ENCODE peak calls at places on chromosomes 5 and 9, in eight cellular contexts. P is IMR-90, X is adrenal gland, C is heart right ventricle, N is AG04450, Q is tibial artery, R is ovary, S is psoas muscle. V is an unnamed sample.

GRCh38 chr9:100058699-100059579 is 39.9 kb downstream of the ERP44 start:
- DNase-seq in P (no peak), X (no peak), C (no peak), N (no peak), Q (no peak), R (no peak), S (no peak), V (no peak)

GRCh38 chr5:176716320-176716719 is 69.0 kb downstream of the TSPAN17 start:
- DNase-seq in P (peak), X (peak), C (no peak), N (peak), Q (no peak), R (no peak), S (no peak), V (no peak)

GRCh38 chr9:96782241-96782640 is 4.4 kb upstream of the ZNF510 start:
- DNase-seq in P (no peak), X (no peak), C (no peak), N (no peak), Q (no peak), R (no peak), S (no peak), V (no peak)

GRCh38 chr5:78648359-78649219 is at the start of gene LHFPL2:
- DNase-seq in P (peak), X (peak), C (peak), N (no peak), Q (peak), R (peak), S (peak), V (peak)

GRCh38 chr5:177982072-177982727 is 13.8 kb downstream of the PROP1 start:
- DNase-seq in P (no peak), X (no peak), C (no peak), N (no peak), Q (no peak), R (no peak), S (no peak), V (no peak)

GRCh38 chr5:173792781-173793547 is 95.2 kb upstream of the CPEB4 start:
- DNase-seq in P (no peak), X (no peak), C (no peak), N (no peak), Q (no peak), R (no peak), S (no peak), V (no peak)

GRCh38 chr5:80141147-80141671 is 106.1 kb downstream of the THBS4 start:
- DNase-seq in P (peak), X (peak), C (peak), N (no peak), Q (peak), R (peak), S (peak), V (peak)

GRCh38 chr5:178386532-178386931 is 153.9 kb upstream of the PHYKPL start:
- DNase-seq in P (no peak), X (no peak), C (no peak), N (no peak), Q (no peak), R (no peak), S (no peak), V (peak)

GRCh38 chr9:127522727-127523126 is 71.4 kb downstream of the LRSAM1 start:
- DNase-seq in P (no peak), X (no peak), C (no peak), N (no peak), Q (no peak), R (no peak), S (no peak), V (no peak)

GRCh38 chr5:148372331-148372730 is 11.4 kb upstream of the FBXO38 start:
- DNase-seq in P (no peak), X (no peak), C (no peak), N (no peak), Q (no peak), R (no peak), S (no peak), V (no peak)

GRCh38 chr5:117455236-117456233 is 880.9 kb upstream of the SEMA6A start:
- DNase-seq in P (no peak), X (peak), C (no peak), N (no peak), Q (no peak), R (no peak), S (no peak), V (peak)

GRCh38 chr5:96037128-96037527 is 75.5 kb upstream of the ELL2 start:
- DNase-seq in P (peak), X (no peak), C (no peak), N (no peak), Q (no peak), R (no peak), S (no peak), V (no peak)

GRCh38 chr5:135571210-135571609 is 7.6 kb downstream of the CXCL14 start:
- DNase-seq in P (no peak), X (no peak), C (no peak), N (no peak), Q (no peak), R (no peak), S (no peak), V (no peak)

GRCh38 chr9:76557674-76558073 is 98.7 kb downstream of the GCNT1 start:
- DNase-seq in P (peak), X (no peak), C (no peak), N (no peak), Q (no peak), R (no peak), S (no peak), V (no peak)

GRCh38 chr9:129237195-129237611 is 59.1 kb upstream of the IER5L start:
- DNase-seq in P (peak), X (peak), C (no peak), N (no peak), Q (no peak), R (peak), S (peak), V (no peak)

GRCh38 chr5:132179410-132179809 is 48.2 kb downstream of the P4HA2 start:
- DNase-seq in P (no peak), X (no peak), C (no peak), N (no peak), Q (no peak), R (no peak), S (no peak), V (no peak)

GRCh38 chr5:64594601-64595518 is 89.0 kb downstream of the RGS7BP start:
- DNase-seq in P (no peak), X (no peak), C (no peak), N (no peak), Q (no peak), R (no peak), S (no peak), V (peak)

GRCh38 chr5:27473300-27474053 is 435.1 kb upstream of the CDH9 start:
- DNase-seq in P (no peak), X (no peak), C (no peak), N (no peak), Q (no peak), R (no peak), S (no peak), V (no peak)

GRCh38 chr9:99251157-99251556 is 29.1 kb downstream of the SEC61B start:
- DNase-seq in P (no peak), X (no peak), C (no peak), N (no peak), Q (no peak), R (no peak), S (no peak), V (no peak)

DNA sequence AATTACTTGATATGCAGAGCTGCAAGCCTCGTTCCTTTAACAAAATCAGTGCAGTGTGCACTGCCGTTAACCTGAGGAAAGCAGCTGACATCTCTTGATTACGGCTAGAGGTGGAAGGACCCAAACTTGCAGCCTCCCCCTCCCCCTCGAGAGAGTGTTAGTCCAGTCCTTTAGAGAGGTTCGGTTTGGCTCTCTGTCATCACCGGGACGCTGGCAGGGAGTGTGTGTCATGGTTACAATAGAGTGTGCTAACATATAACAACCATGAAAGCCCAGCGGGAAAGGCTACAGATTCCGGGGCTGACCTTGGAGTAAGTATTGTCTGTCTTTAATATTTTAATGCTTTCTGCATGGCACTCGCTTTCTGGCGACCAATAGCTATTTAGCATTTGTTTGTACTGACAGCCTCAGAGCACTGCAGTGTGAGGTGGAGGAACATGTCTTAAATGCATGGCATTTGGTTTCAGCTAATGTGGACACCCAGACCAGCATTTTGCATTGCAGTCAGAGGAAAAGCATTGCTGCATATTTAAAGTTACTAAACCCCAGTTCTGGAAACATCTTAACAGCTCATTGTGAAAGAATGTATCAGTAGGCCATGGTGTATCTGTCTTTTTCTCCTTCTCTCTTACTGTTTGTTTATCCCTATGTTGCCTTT is 237.5 kb downstream of the CD180 start:
- DNase-seq in P (peak), X (peak), C (peak), N (peak), Q (peak), R (peak), S (peak), V (peak)
- H3K4me3 ChIP-seq in P (peak), X (peak), C (peak), N (peak), Q (peak), R (peak), S (peak), V (peak)

GRCh38 chr5:168655316-168655715 is 76.1 kb upstream of the PANK3 start:
- DNase-seq in P (no peak), X (no peak), C (no peak), N (no peak), Q (no peak), R (no peak), S (no peak), V (no peak)

GRCh38 chr5:168656633-168657032 is 77.5 kb upstream of the PANK3 start:
- DNase-seq in P (no peak), X (no peak), C (no peak), N (no peak), Q (no peak), R (no peak), S (no peak), V (no peak)

GRCh38 chr5:168659286-168659847 is 80.2 kb upstream of the PANK3 start:
- DNase-seq in P (no peak), X (no peak), C (no peak), N (no peak), Q (no peak), R (no peak), S (no peak), V (no peak)

GRCh38 chr5:168660691-168661090 is 81.5 kb upstream of the PANK3 start:
- DNase-seq in P (no peak), X (no peak), C (no peak), N (no peak), Q (no peak), R (no peak), S (no peak), V (no peak)

GRCh38 chr5:168658394-168658793 is 79.2 kb upstream of the PANK3 start:
- DNase-seq in P (no peak), X (no peak), C (no peak), N (no peak), Q (no peak), R (no peak), S (no peak), V (no peak)
- H3K27ac ChIP-seq in P (no peak), X (no peak), C (no peak), N (no peak), Q (no peak), R (no peak), S (no peak), V (no peak)

DNA sequence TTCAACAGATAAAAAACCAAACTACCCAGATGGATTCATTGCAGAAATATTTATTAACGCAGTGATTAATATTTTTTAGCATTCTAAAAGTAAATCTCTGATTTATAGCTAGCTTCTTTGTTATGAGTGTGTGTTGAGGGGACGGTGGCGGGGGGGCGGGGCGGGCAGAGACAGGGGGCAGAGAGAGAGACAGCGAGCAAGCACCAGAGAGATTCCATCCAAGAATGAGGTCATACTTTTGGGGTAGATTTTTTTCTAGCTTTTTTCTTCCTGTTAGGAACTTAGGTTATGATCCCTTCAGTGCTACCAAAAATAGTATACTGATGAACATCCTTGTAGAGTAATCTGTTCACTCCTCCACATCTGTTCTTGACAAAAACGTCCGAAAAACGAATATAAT is 500 bp upstream of the ZNF883 start:
- DNase-seq in P (no peak), X (no peak), C (no peak), N (no peak), Q (no peak), R (no peak), S (no peak), V (no peak)
- H3K4me3 ChIP-seq in P (no peak), X (peak), C (peak), N (peak), Q (peak), R (peak), S (peak), V (peak)

GRCh38 chr9:131125288-131126058 is at the start of gene NUP214:
- DNase-seq in P (peak), X (peak), C (peak), N (peak), Q (peak), R (peak), S (peak), V (peak)

GRCh38 chr9:131122158-131122557 is 3.2 kb upstream of the NUP214 start:
- DNase-seq in P (no peak), X (no peak), C (no peak), N (no peak), Q (no peak), R (no peak), S (no peak), V (no peak)

GRCh38 chr9:131125038-131125287 is 423 bp upstream of the NUP214 start:
- DNase-seq in P (no peak), X (no peak), C (no peak), N (no peak), Q (no peak), R (peak), S (no peak), V (no peak)

GRCh38 chr9:131129183-131129582 is 3.8 kb downstream of the NUP214 start:
- DNase-seq in P (no peak), X (no peak), C (no peak), N (no peak), Q (no peak), R (no peak), S (no peak), V (no peak)

DNA sequence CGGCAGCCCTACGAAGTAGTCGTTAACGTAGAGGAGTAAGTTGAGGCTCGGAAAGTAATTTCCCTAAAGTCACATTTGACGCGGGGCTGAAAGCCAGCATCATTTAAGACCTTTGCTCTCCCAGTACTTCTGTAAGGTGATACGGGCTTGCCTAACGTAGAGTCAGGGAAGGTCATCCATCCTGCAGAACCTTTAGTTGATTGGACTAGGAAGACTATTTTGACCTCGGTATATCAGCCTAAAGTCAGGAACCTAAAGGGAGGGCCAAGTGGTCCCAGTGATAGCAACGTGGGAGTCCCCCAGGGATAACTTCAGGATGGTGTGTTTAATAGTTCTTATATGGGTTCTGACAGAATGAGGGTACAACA is 657 bp downstream of the NUP214 start:
- DNase-seq in P (no peak), X (no peak), C (no peak), N (no peak), Q (no peak), R (no peak), S (no peak), V (no peak)
- H3K27ac ChIP-seq in P (peak), X (peak), C (peak), N (peak), Q (peak), R (no peak), S (peak), V (peak)

DNA sequence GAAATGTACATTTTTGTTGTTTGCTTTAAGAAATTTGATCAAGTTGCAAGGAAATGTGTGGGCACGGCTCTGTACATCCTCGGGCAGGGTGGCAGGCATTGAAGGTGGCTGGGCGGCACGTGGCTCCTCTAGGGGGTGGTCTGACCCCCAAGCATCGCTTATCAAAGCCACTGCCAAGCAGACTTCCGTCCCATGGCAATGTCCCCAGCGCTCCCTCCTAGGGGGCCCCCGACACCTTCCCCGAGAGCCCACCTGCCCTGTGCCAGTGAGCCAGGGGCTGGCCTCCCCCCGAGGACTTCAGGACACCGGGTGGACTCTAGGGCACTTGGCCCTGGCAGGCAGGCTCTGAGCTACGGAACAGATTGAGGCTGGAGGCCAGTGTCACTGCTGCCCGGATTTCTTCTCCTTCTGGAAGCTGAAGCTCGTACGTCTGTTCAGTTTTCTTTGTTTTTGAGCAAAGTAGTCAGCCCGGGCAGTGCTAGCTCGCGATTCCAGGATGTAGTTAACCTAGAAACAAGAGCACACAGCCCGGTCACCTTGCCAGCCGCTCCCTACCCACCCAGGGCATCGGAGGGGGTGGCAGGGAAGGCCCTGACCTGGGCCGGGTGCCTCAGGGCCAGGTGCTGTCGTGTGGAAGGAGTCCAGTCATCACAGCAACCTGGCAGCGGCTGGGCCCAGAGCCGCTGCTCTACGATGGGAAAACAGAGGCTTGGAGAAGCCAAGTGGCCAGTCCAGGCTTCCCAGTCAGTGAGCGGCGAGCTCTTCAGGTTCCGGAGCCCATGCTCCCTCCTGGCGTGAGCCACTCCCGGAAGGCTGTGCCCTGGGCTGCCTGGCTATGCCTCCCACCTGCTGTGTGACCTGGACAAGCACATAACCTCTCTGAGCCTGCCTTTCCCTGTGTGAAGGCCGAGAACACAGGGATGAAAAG is 177.1 kb downstream of the GAPVD1 start:
- DNase-seq in P (no peak), X (no peak), C (no peak), N (no peak), Q (peak), R (peak), S (no peak), V (peak)
- H3K4me3 ChIP-seq in P (no peak), X (no peak), C (no peak), N (no peak), Q (no peak), R (no peak), S (no peak), V (no peak)

GRCh38 chr9:114928092-114928491 is 2.3 kb downstream of the TNFSF8 start:
- DNase-seq in P (no peak), X (no peak), C (no peak), N (no peak), Q (no peak), R (no peak), S (no peak), V (no peak)
- H3K27ac ChIP-seq in P (no peak), X (no peak), C (peak), N (no peak), Q (no peak), R (no peak), S (no peak), V (no peak)

GRCh38 chr9:119368179-119368578 is 1.1 kb downstream of the BRINP1 start:
- DNase-seq in P (no peak), X (no peak), C (no peak), N (no peak), Q (no peak), R (no peak), S (no peak), V (no peak)
- H3K4me3 ChIP-seq in P (no peak), X (no peak), C (no peak), N (no peak), Q (peak), R (no peak), S (no peak), V (no peak)

V was measured in right cardiac atrium.